ENCODE peak calls at places on chromosome 6, in four cellular contexts. One of them, this sample, is unnamed. For H3K36me3 and H3K4me1, the result is how much of the 10 kb centered on the place peaks cover.

GRCh38 chr6:24257282-24257681 is 100.6 kb downstream of the DCDC2 start:
- DNase-seq in fibroblast of lung: no peak
- DNase-seq in hepatocyte: peak
- DNase-seq in astrocyte: no peak
- DNase-seq in this sample: peak

GRCh38 chr6:134853111-134854055 is 96.5 kb downstream of the ALDH8A1 start:
- DNase-seq in fibroblast of lung: peak
- DNase-seq in astrocyte: peak
- DNase-seq in hepatocyte: peak
- DNase-seq in this sample: no peak

GRCh38 chr6:44058617-44059358 is 68.5 kb downstream of the MRPL14 start:
- DNase-seq in fibroblast of lung: peak
- DNase-seq in hepatocyte: peak
- DNase-seq in astrocyte: peak
- DNase-seq in this sample: no peak

GRCh38 chr6:10048370-10049297 is 366.2 kb downstream of the TFAP2A start:
- DNase-seq in fibroblast of lung: no peak
- DNase-seq in hepatocyte: peak
- DNase-seq in astrocyte: no peak
- DNase-seq in this sample: no peak

GRCh38 chr6:9159051-9159450 is 723.7 kb upstream of the SLC35B3 start:
- DNase-seq in hepatocyte: no peak
- DNase-seq in fibroblast of lung: no peak
- DNase-seq in astrocyte: no peak
- DNase-seq in this sample: no peak

GRCh38 chr6:166565084-166565651 is 21.3 kb downstream of the RAMACL start:
- DNase-seq in astrocyte: no peak
- DNase-seq in fibroblast of lung: no peak
- DNase-seq in hepatocyte: no peak
- DNase-seq in this sample: no peak

GRCh38 chr6:25714765-25715164 is 39.8 kb upstream of the SLC17A4 start:
- DNase-seq in astrocyte: no peak
- DNase-seq in fibroblast of lung: no peak
- DNase-seq in hepatocyte: no peak
- DNase-seq in this sample: no peak

GRCh38 chr6:132153221-132153896 is 202.2 kb upstream of the CCN2 start:
- DNase-seq in hepatocyte: no peak
- DNase-seq in fibroblast of lung: peak
- DNase-seq in astrocyte: peak
- DNase-seq in this sample: no peak

GRCh38 chr6:169774347-169774746 is 22.9 kb downstream of the ERMARD start:
- DNase-seq in fibroblast of lung: no peak
- DNase-seq in hepatocyte: no peak
- DNase-seq in astrocyte: no peak
- DNase-seq in this sample: no peak

GRCh38 chr6:18177566-18177965 is 22.3 kb downstream of the KDM1B start:
- DNase-seq in hepatocyte: no peak
- DNase-seq in astrocyte: no peak
- DNase-seq in fibroblast of lung: no peak
- DNase-seq in this sample: no peak

GRCh38 chr6:23420659-23421350 is 705.2 kb upstream of the NRSN1 start:
- DNase-seq in hepatocyte: no peak
- DNase-seq in astrocyte: no peak
- DNase-seq in fibroblast of lung: no peak
- DNase-seq in this sample: no peak

GRCh38 chr6:139588076-139588639 is 213.7 kb upstream of the CITED2 start:
- DNase-seq in astrocyte: peak
- DNase-seq in fibroblast of lung: peak
- DNase-seq in hepatocyte: peak
- DNase-seq in this sample: no peak

GRCh38 chr6:165055231-165055630 is 254.2 kb downstream of the C6orf118 start:
- DNase-seq in fibroblast of lung: peak
- DNase-seq in hepatocyte: peak
- DNase-seq in astrocyte: peak
- DNase-seq in this sample: no peak

GRCh38 chr6:109236140-109237081 is 141.1 kb downstream of the CEP57L1 start:
- DNase-seq in hepatocyte: peak
- DNase-seq in astrocyte: no peak
- DNase-seq in fibroblast of lung: no peak
- DNase-seq in this sample: no peak

GRCh38 chr6:118908441-118908840 is 14.5 kb downstream of the ASF1A start:
- DNase-seq in hepatocyte: no peak
- DNase-seq in fibroblast of lung: peak
- DNase-seq in astrocyte: peak
- DNase-seq in this sample: no peak

GRCh38 chr6:23584134-23584763 is 541.8 kb upstream of the NRSN1 start:
- DNase-seq in astrocyte: no peak
- DNase-seq in hepatocyte: no peak
- DNase-seq in fibroblast of lung: peak
- DNase-seq in this sample: no peak

GRCh38 chr6:26269406-26270120 is 95.4 kb upstream of the BTN3A2 start:
- DNase-seq in hepatocyte: no peak
- DNase-seq in astrocyte: no peak
- DNase-seq in fibroblast of lung: no peak
- DNase-seq in this sample: peak

GRCh38 chr6:140774080-140774505 is 1358.6 kb upstream of the GJE1 start:
- DNase-seq in hepatocyte: peak
- DNase-seq in astrocyte: peak
- DNase-seq in fibroblast of lung: peak
- DNase-seq in this sample: peak

GRCh38 chr6:53616450-53617357 is 48.9 kb downstream of the KLHL31 start:
- DNase-seq in hepatocyte: no peak
- DNase-seq in astrocyte: no peak
- DNase-seq in fibroblast of lung: no peak
- DNase-seq in this sample: no peak

GRCh38 chr6:170438402-170438753 is 114.7 kb downstream of the PSMB1 start:
- DNase-seq in fibroblast of lung: peak
- DNase-seq in hepatocyte: peak
- DNase-seq in astrocyte: peak
- DNase-seq in this sample: peak

GRCh38 chr6:132648828-132649227 is 10.2 kb downstream of the TAAR1 start:
- DNase-seq in hepatocyte: no peak
- DNase-seq in fibroblast of lung: no peak
- DNase-seq in astrocyte: no peak
- DNase-seq in this sample: no peak

GRCh38 chr6:165218816-165219215 is 90.6 kb downstream of the C6orf118 start:
- DNase-seq in fibroblast of lung: peak
- DNase-seq in hepatocyte: no peak
- DNase-seq in astrocyte: peak
- DNase-seq in this sample: no peak

GRCh38 chr6:138600726-138601125 is 101.4 kb upstream of the NHSL1 start:
- DNase-seq in hepatocyte: no peak
- DNase-seq in astrocyte: peak
- DNase-seq in fibroblast of lung: peak
- DNase-seq in this sample: no peak

GRCh38 chr6:78810698-78811097 is 56.7 kb upstream of the IRAK1BP1 start:
- DNase-seq in astrocyte: peak
- DNase-seq in hepatocyte: no peak
- DNase-seq in fibroblast of lung: peak
- DNase-seq in this sample: no peak

GRCh38 chr6:5394280-5394679 is 133.0 kb downstream of the FARS2 start:
- DNase-seq in hepatocyte: no peak
- DNase-seq in astrocyte: no peak
- DNase-seq in fibroblast of lung: no peak
- DNase-seq in this sample: no peak

GRCh38 chr6:116419069-116419468 is 42.1 kb upstream of the CALHM6 start:
- DNase-seq in fibroblast of lung: peak
- DNase-seq in astrocyte: no peak
- DNase-seq in hepatocyte: no peak
- DNase-seq in this sample: no peak

GRCh38 chr6:137315081-137315480 is 95.9 kb upstream of the IFNGR1 start:
- DNase-seq in fibroblast of lung: no peak
- DNase-seq in astrocyte: no peak
- DNase-seq in hepatocyte: no peak
- DNase-seq in this sample: no peak

GRCh38 chr6:95529762-95530161 is 47.6 kb upstream of the MANEA start:
- DNase-seq in fibroblast of lung: no peak
- DNase-seq in hepatocyte: no peak
- DNase-seq in astrocyte: no peak
- DNase-seq in this sample: no peak

GRCh38 chr6:51953246-51953645 is 134.2 kb downstream of the PKHD1 start:
- DNase-seq in hepatocyte: no peak
- DNase-seq in fibroblast of lung: no peak
- DNase-seq in astrocyte: no peak
- DNase-seq in this sample: no peak

GRCh38 chr6:151387581-151387980 is 3.8 kb downstream of the ZBTB2 start:
- DNase-seq in astrocyte: peak
- DNase-seq in hepatocyte: no peak
- DNase-seq in fibroblast of lung: peak
- DNase-seq in this sample: no peak

GRCh38 chr6:1015819-1016218 is 296.1 kb upstream of the FOXQ1 start:
- DNase-seq in astrocyte: no peak
- DNase-seq in hepatocyte: peak
- DNase-seq in fibroblast of lung: no peak
- DNase-seq in this sample: no peak

GRCh38 chr6:34657037-34657306 is 39.6 kb downstream of the ILRUN start:
- DNase-seq in astrocyte: peak
- DNase-seq in hepatocyte: peak
- DNase-seq in fibroblast of lung: peak
- DNase-seq in this sample: no peak

DNA sequence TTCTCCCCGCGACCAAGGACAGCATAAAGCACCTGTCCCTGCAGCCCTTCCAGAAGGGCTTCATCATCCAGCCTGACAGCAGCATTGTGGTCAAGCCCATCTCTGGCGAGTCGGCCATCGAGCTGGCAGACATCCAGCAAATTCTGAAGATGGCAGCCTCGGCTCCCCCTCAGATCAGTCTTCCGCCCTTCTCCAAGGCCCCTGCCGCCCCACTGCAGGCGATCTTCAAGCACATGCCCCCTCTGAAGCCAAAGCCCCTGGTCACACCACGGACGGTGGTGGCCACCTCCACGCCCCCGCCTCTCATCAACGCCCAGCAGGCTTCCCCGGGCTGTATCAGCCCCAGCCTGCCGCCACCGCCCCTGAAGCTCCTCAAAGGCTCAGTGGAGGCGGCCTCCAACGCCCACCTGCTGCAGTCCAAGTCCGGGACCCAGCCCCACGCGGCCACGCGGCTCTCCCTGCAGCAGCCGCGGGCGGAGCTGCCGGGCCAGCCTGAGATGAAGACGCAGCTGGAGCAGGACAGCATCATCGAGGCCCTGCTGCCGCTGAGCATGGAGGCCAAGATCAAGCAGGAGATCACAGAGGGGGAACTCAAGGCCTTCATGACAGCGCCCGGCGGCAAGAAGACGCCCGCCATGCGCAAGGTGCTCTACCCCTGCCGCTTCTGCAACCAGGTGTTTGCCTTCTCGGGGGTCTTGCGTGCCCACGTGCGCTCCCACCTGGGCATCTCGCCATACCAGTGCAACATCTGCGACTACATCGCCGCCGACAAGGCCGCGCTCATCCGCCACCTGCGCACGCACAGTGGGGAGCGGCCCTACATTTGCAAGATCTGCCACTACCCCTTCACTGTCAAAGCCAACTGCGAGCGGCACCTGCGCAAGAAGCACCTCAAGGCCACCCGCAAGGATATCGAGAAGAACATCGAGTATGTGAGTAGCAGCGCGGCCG is 83.3 kb downstream of the SSR1 start:
- DNase-seq in hepatocyte: no peak
- DNase-seq in astrocyte: no peak
- DNase-seq in fibroblast of lung: no peak
- DNase-seq in this sample: no peak
- H3K36me3 ChIP-seq in hepatocyte: under half
- H3K36me3 ChIP-seq in astrocyte: under half
- H3K36me3 ChIP-seq in fibroblast of lung: under half
- H3K36me3 ChIP-seq in this sample: under half

DNA sequence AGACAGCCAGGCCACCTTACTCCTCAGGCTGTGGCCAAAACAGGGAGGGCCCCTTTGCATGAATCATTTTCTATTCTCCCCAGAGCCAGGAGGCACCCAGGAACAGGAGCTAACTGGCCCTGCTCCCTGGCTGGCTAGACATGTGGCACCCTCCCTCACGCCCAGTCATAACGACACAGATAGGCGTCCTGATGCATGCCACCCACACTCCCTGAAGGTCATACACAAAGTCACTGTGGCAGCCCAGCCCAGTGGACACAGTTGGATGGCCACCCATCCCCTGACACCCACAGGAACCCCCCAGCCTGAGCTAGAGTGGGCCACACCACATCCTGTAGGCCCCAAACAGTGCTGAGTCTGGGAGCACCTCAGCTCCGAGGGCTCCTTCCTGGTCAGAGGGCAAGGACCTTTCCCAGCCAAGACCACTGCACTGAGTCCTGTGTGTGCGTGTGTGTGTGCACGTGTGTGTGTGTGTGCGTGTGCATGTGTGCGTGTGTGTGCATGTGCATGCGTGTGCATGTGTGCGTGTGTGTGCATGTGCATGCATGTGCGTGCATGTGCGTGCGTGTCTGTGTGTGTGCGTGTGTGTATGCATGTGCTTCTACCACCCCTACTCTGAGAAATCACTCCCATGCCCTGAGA is 21.6 kb downstream of the TFEB start:
- DNase-seq in hepatocyte: no peak
- DNase-seq in astrocyte: peak
- DNase-seq in fibroblast of lung: peak
- DNase-seq in this sample: no peak
- H3K4me1 ChIP-seq in hepatocyte: under half
- H3K4me1 ChIP-seq in astrocyte: under half
- H3K4me1 ChIP-seq in fibroblast of lung: under half
- H3K4me1 ChIP-seq in this sample: under half

DNA sequence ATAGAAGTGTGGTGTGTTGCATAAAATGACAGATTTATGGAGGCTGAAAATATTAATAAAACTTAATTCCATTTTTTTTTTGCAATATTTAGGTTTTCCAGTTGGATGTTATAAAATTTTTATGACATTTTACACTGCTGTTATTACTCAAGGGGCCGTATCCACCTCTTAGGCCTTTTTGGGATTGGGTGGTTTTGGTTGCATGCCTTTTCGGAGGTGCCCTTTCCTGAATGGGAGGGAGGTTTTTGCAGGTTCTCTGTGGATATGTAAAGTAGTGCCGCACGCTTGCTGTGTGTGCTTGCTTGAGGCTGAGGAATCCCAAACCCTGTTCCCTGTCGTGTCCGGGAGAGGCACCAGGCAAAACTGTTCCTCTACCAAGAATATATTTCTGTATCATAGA is 6.8 kb downstream of the ARID1B start:
- DNase-seq in astrocyte: no peak
- DNase-seq in fibroblast of lung: no peak
- DNase-seq in hepatocyte: no peak
- DNase-seq in this sample: no peak
- TF ChIP-seq EZH2 in astrocyte: no peak
- TF ChIP-seq EZH2 in fibroblast of lung: no peak
- TF ChIP-seq EZH2 in hepatocyte: no peak
- TF ChIP-seq EZH2 in this sample: no peak

DNA sequence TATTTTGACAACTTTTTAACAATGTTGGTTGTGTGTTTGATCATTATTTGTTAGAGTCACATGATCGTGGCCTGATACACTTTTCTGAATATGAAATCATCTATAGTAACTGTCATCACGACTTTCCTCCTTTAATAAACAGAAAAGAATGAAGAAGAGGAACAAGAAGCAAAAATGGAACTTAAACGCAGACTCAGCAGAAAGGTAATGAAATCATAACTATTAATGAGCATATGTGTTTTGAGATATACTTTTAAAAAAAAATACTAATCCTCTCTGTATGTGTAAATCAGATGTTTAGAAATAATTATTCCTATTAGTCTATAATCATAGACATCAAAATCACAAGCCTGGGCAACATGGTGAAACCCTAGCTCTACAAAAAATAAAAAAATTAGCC is 60.1 kb upstream of the LTV1 start:
- DNase-seq in hepatocyte: no peak
- DNase-seq in fibroblast of lung: no peak
- DNase-seq in astrocyte: no peak
- DNase-seq in this sample: no peak
- H3K36me3 ChIP-seq in hepatocyte: under half
- H3K36me3 ChIP-seq in fibroblast of lung: under half
- H3K36me3 ChIP-seq in astrocyte: under half
- H3K36me3 ChIP-seq in this sample: under half

This sample was measured in MM.1S.